ENCODE peak calls at places on chromosomes 16 and 17, in seven cellular contexts. One of them, this sample, is unnamed.

GRCh38 chr17:9225305-9226101 is 204.2 kb downstream of the NTN1 start:
- DNase-seq in HS-5: no peak
- DNase-seq in activated CD4-positive, alpha-beta T cell treated with anti-CD3 and anti-CD28 coated beads, Interleukin-2, amount 50 U/mL, for 1 hour: no peak
- DNase-seq in ovary: no peak
- DNase-seq in NCI-H2081: no peak
- DNase-seq in HCT116: no peak
- DNase-seq in left colon: no peak
- DNase-seq in this sample: no peak

GRCh38 chr17:77772461-77772897 is 186.0 kb upstream of the TNRC6C start:
- DNase-seq in NCI-H2081: no peak
- DNase-seq in left colon: peak; percentile 73
- DNase-seq in activated CD4-positive, alpha-beta T cell treated with anti-CD3 and anti-CD28 coated beads, Interleukin-2, amount 50 U/mL, for 1 hour: peak; percentile 67
- DNase-seq in HCT116: peak; percentile 32
- DNase-seq in ovary: no peak
- DNase-seq in HS-5: no peak
- DNase-seq in this sample: no peak

GRCh38 chr17:13981881-13982280 is 87.4 kb upstream of the COX10 start:
- DNase-seq in HS-5: no peak
- DNase-seq in left colon: no peak
- DNase-seq in activated CD4-positive, alpha-beta T cell treated with anti-CD3 and anti-CD28 coated beads, Interleukin-2, amount 50 U/mL, for 1 hour: no peak
- DNase-seq in HCT116: no peak
- DNase-seq in NCI-H2081: no peak
- DNase-seq in ovary: no peak
- DNase-seq in this sample: no peak

GRCh38 chr16:29824589-29825144 is 4.4 kb downstream of the MVP start:
- DNase-seq in HS-5: no peak
- DNase-seq in HCT116: no peak
- DNase-seq in ovary: no peak
- DNase-seq in left colon: no peak
- DNase-seq in activated CD4-positive, alpha-beta T cell treated with anti-CD3 and anti-CD28 coated beads, Interleukin-2, amount 50 U/mL, for 1 hour: no peak
- DNase-seq in NCI-H2081: no peak
- DNase-seq in this sample: no peak

GRCh38 chr16:85751665-85752501 is 987 bp upstream of the C16orf74 start:
- DNase-seq in NCI-H2081: no peak
- DNase-seq in HS-5: peak; percentile 49
- DNase-seq in left colon: no peak
- DNase-seq in HCT116: no peak
- DNase-seq in activated CD4-positive, alpha-beta T cell treated with anti-CD3 and anti-CD28 coated beads, Interleukin-2, amount 50 U/mL, for 1 hour: no peak
- DNase-seq in ovary: no peak
- DNase-seq in this sample: no peak

GRCh38 chr16:27258241-27258734 is 10.3 kb downstream of the NSMCE1 start:
- DNase-seq in HS-5: no peak
- DNase-seq in NCI-H2081: no peak
- DNase-seq in HCT116: no peak
- DNase-seq in ovary: no peak
- DNase-seq in left colon: no peak
- DNase-seq in activated CD4-positive, alpha-beta T cell treated with anti-CD3 and anti-CD28 coated beads, Interleukin-2, amount 50 U/mL, for 1 hour: no peak
- DNase-seq in this sample: no peak

GRCh38 chr17:38454528-38454927 is 26.3 kb downstream of the ARHGAP23 start:
- DNase-seq in activated CD4-positive, alpha-beta T cell treated with anti-CD3 and anti-CD28 coated beads, Interleukin-2, amount 50 U/mL, for 1 hour: no peak
- DNase-seq in left colon: peak; percentile 38
- DNase-seq in NCI-H2081: no peak
- DNase-seq in HS-5: no peak
- DNase-seq in HCT116: peak; percentile 49
- DNase-seq in ovary: peak; percentile 73
- DNase-seq in this sample: peak; percentile 74

GRCh38 chr16:17173134-17173729 is 297.5 kb downstream of the XYLT1 start:
- DNase-seq in ovary: no peak
- DNase-seq in NCI-H2081: no peak
- DNase-seq in HCT116: no peak
- DNase-seq in HS-5: peak; percentile 67
- DNase-seq in activated CD4-positive, alpha-beta T cell treated with anti-CD3 and anti-CD28 coated beads, Interleukin-2, amount 50 U/mL, for 1 hour: no peak
- DNase-seq in left colon: peak; percentile 24
- DNase-seq in this sample: no peak

GRCh38 chr17:52105601-52106000 is 52.9 kb downstream of the CA10 start:
- DNase-seq in HCT116: no peak
- DNase-seq in activated CD4-positive, alpha-beta T cell treated with anti-CD3 and anti-CD28 coated beads, Interleukin-2, amount 50 U/mL, for 1 hour: no peak
- DNase-seq in HS-5: no peak
- DNase-seq in left colon: no peak
- DNase-seq in ovary: no peak
- DNase-seq in NCI-H2081: no peak
- DNase-seq in this sample: no peak

GRCh38 chr16:88593910-88594309 is 23.7 kb downstream of the ZC3H18 start:
- DNase-seq in NCI-H2081: no peak
- DNase-seq in HS-5: no peak
- DNase-seq in left colon: no peak
- DNase-seq in HCT116: no peak
- DNase-seq in activated CD4-positive, alpha-beta T cell treated with anti-CD3 and anti-CD28 coated beads, Interleukin-2, amount 50 U/mL, for 1 hour: no peak
- DNase-seq in ovary: no peak
- DNase-seq in this sample: no peak

GRCh38 chr17:66171692-66172091 is 20.2 kb downstream of the CEP112 start:
- DNase-seq in HCT116: no peak
- DNase-seq in activated CD4-positive, alpha-beta T cell treated with anti-CD3 and anti-CD28 coated beads, Interleukin-2, amount 50 U/mL, for 1 hour: no peak
- DNase-seq in HS-5: no peak
- DNase-seq in NCI-H2081: no peak
- DNase-seq in ovary: no peak
- DNase-seq in left colon: no peak
- DNase-seq in this sample: no peak

GRCh38 chr17:68391561-68392268 is 65.6 kb downstream of the WIPI1 start:
- DNase-seq in ovary: peak; percentile 65
- DNase-seq in HCT116: no peak
- DNase-seq in left colon: no peak
- DNase-seq in NCI-H2081: no peak
- DNase-seq in HS-5: no peak
- DNase-seq in activated CD4-positive, alpha-beta T cell treated with anti-CD3 and anti-CD28 coated beads, Interleukin-2, amount 50 U/mL, for 1 hour: no peak
- DNase-seq in this sample: no peak

GRCh38 chr16:54434859-54435258 is 148.3 kb upstream of the IRX3 start:
- DNase-seq in activated CD4-positive, alpha-beta T cell treated with anti-CD3 and anti-CD28 coated beads, Interleukin-2, amount 50 U/mL, for 1 hour: no peak
- DNase-seq in NCI-H2081: no peak
- DNase-seq in left colon: no peak
- DNase-seq in HS-5: no peak
- DNase-seq in HCT116: no peak
- DNase-seq in ovary: no peak
- DNase-seq in this sample: no peak

GRCh38 chr17:65360961-65361552 is 200.4 kb downstream of the AXIN2 start:
- DNase-seq in ovary: no peak
- DNase-seq in activated CD4-positive, alpha-beta T cell treated with anti-CD3 and anti-CD28 coated beads, Interleukin-2, amount 50 U/mL, for 1 hour: no peak
- DNase-seq in left colon: peak; percentile 58
- DNase-seq in HS-5: no peak
- DNase-seq in HCT116: no peak
- DNase-seq in NCI-H2081: peak; percentile 21
- DNase-seq in this sample: no peak

GRCh38 chr16:4612474-4612931 is 2.2 kb downstream of the UBALD1 start:
- DNase-seq in HS-5: no peak
- DNase-seq in ovary: no peak
- DNase-seq in NCI-H2081: no peak
- DNase-seq in left colon: no peak
- DNase-seq in activated CD4-positive, alpha-beta T cell treated with anti-CD3 and anti-CD28 coated beads, Interleukin-2, amount 50 U/mL, for 1 hour: no peak
- DNase-seq in HCT116: no peak
- DNase-seq in this sample: no peak

GRCh38 chr17:30378191-30378796 is 433 bp upstream of the CPD start:
- DNase-seq in HS-5: no peak
- DNase-seq in ovary: peak; percentile 53
- DNase-seq in HCT116: no peak
- DNase-seq in activated CD4-positive, alpha-beta T cell treated with anti-CD3 and anti-CD28 coated beads, Interleukin-2, amount 50 U/mL, for 1 hour: peak; percentile 43
- DNase-seq in left colon: peak; percentile 45
- DNase-seq in NCI-H2081: peak; percentile 5
- DNase-seq in this sample: no peak

GRCh38 chr17:62847426-62847825 is 39.3 kb upstream of the MARCHF10 start:
- DNase-seq in NCI-H2081: no peak
- DNase-seq in activated CD4-positive, alpha-beta T cell treated with anti-CD3 and anti-CD28 coated beads, Interleukin-2, amount 50 U/mL, for 1 hour: no peak
- DNase-seq in HS-5: no peak
- DNase-seq in left colon: no peak
- DNase-seq in ovary: no peak
- DNase-seq in HCT116: no peak
- DNase-seq in this sample: no peak

GRCh38 chr16:65769055-65769465 is 597.4 kb upstream of the CDH5 start:
- DNase-seq in HCT116: no peak
- DNase-seq in HS-5: no peak
- DNase-seq in ovary: no peak
- DNase-seq in activated CD4-positive, alpha-beta T cell treated with anti-CD3 and anti-CD28 coated beads, Interleukin-2, amount 50 U/mL, for 1 hour: no peak
- DNase-seq in NCI-H2081: no peak
- DNase-seq in left colon: no peak
- DNase-seq in this sample: peak; percentile 50

GRCh38 chr17:68383443-68384321 is 73.6 kb downstream of the WIPI1 start:
- DNase-seq in NCI-H2081: no peak
- DNase-seq in HCT116: peak; percentile 86
- DNase-seq in HS-5: peak; percentile 80
- DNase-seq in activated CD4-positive, alpha-beta T cell treated with anti-CD3 and anti-CD28 coated beads, Interleukin-2, amount 50 U/mL, for 1 hour: no peak
- DNase-seq in left colon: no peak
- DNase-seq in ovary: no peak
- DNase-seq in this sample: no peak

GRCh38 chr17:44931376-44931775 is 16.1 kb upstream of the GFAP start:
- DNase-seq in ovary: no peak
- DNase-seq in HCT116: no peak
- DNase-seq in NCI-H2081: no peak
- DNase-seq in left colon: no peak
- DNase-seq in HS-5: no peak
- DNase-seq in activated CD4-positive, alpha-beta T cell treated with anti-CD3 and anti-CD28 coated beads, Interleukin-2, amount 50 U/mL, for 1 hour: no peak
- DNase-seq in this sample: no peak

GRCh38 chr17:14827394-14827793 is 437.7 kb downstream of the PMP22 start:
- DNase-seq in activated CD4-positive, alpha-beta T cell treated with anti-CD3 and anti-CD28 coated beads, Interleukin-2, amount 50 U/mL, for 1 hour: no peak
- DNase-seq in HCT116: no peak
- DNase-seq in left colon: no peak
- DNase-seq in NCI-H2081: no peak
- DNase-seq in HS-5: no peak
- DNase-seq in ovary: no peak
- DNase-seq in this sample: no peak

GRCh38 chr17:32117399-32117798 is 24.9 kb upstream of the RHOT1 start:
- DNase-seq in HCT116: no peak
- DNase-seq in HS-5: no peak
- DNase-seq in activated CD4-positive, alpha-beta T cell treated with anti-CD3 and anti-CD28 coated beads, Interleukin-2, amount 50 U/mL, for 1 hour: no peak
- DNase-seq in left colon: no peak
- DNase-seq in ovary: no peak
- DNase-seq in NCI-H2081: peak; percentile 57
- DNase-seq in this sample: no peak

GRCh38 chr16:66673691-66674090 is 22.9 kb downstream of the CMTM4 start:
- DNase-seq in HCT116: no peak
- DNase-seq in NCI-H2081: no peak
- DNase-seq in activated CD4-positive, alpha-beta T cell treated with anti-CD3 and anti-CD28 coated beads, Interleukin-2, amount 50 U/mL, for 1 hour: no peak
- DNase-seq in ovary: no peak
- DNase-seq in left colon: no peak
- DNase-seq in HS-5: no peak
- DNase-seq in this sample: no peak

GRCh38 chr16:80122155-80122554 is 418.6 kb upstream of the DYNLRB2 start:
- DNase-seq in left colon: peak; percentile 28
- DNase-seq in NCI-H2081: no peak
- DNase-seq in HS-5: no peak
- DNase-seq in activated CD4-positive, alpha-beta T cell treated with anti-CD3 and anti-CD28 coated beads, Interleukin-2, amount 50 U/mL, for 1 hour: no peak
- DNase-seq in HCT116: no peak
- DNase-seq in ovary: peak; percentile 60
- DNase-seq in this sample: no peak

GRCh38 chr17:9874722-9875121 is 30.3 kb downstream of the RCVRN start:
- DNase-seq in left colon: no peak
- DNase-seq in activated CD4-positive, alpha-beta T cell treated with anti-CD3 and anti-CD28 coated beads, Interleukin-2, amount 50 U/mL, for 1 hour: no peak
- DNase-seq in HCT116: no peak
- DNase-seq in NCI-H2081: no peak
- DNase-seq in ovary: no peak
- DNase-seq in HS-5: no peak
- DNase-seq in this sample: no peak

GRCh38 chr16:68005786-68006286 is 6.6 kb upstream of the DPEP2 start:
- DNase-seq in left colon: no peak
- DNase-seq in NCI-H2081: no peak
- DNase-seq in HS-5: no peak
- DNase-seq in ovary: no peak
- DNase-seq in HCT116: no peak
- DNase-seq in activated CD4-positive, alpha-beta T cell treated with anti-CD3 and anti-CD28 coated beads, Interleukin-2, amount 50 U/mL, for 1 hour: peak; percentile 48
- DNase-seq in this sample: peak; percentile 87

GRCh38 chr17:79097226-79098055 is 22.8 kb downstream of the ENGASE start:
- DNase-seq in HS-5: no peak
- DNase-seq in activated CD4-positive, alpha-beta T cell treated with anti-CD3 and anti-CD28 coated beads, Interleukin-2, amount 50 U/mL, for 1 hour: no peak
- DNase-seq in ovary: no peak
- DNase-seq in HCT116: no peak
- DNase-seq in NCI-H2081: no peak
- DNase-seq in left colon: no peak
- DNase-seq in this sample: no peak

GRCh38 chr16:75099738-75100615 is 16.6 kb downstream of the LDHD start:
- DNase-seq in HS-5: no peak
- DNase-seq in NCI-H2081: no peak
- DNase-seq in activated CD4-positive, alpha-beta T cell treated with anti-CD3 and anti-CD28 coated beads, Interleukin-2, amount 50 U/mL, for 1 hour: no peak
- DNase-seq in ovary: no peak
- DNase-seq in left colon: no peak
- DNase-seq in HCT116: no peak
- DNase-seq in this sample: no peak

GRCh38 chr17:78359936-78360370 is at the start of gene SOCS3:
- DNase-seq in left colon: peak; percentile 93
- DNase-seq in NCI-H2081: peak; percentile 84
- DNase-seq in activated CD4-positive, alpha-beta T cell treated with anti-CD3 and anti-CD28 coated beads, Interleukin-2, amount 50 U/mL, for 1 hour: peak; percentile 96
- DNase-seq in HS-5: peak; percentile 83
- DNase-seq in HCT116: peak; percentile 93
- DNase-seq in ovary: peak; percentile 95
- DNase-seq in this sample: peak; percentile 98

GRCh38 chr16:31186930-31187807 is 7.2 kb downstream of the FUS start:
- DNase-seq in activated CD4-positive, alpha-beta T cell treated with anti-CD3 and anti-CD28 coated beads, Interleukin-2, amount 50 U/mL, for 1 hour: no peak
- DNase-seq in HCT116: no peak
- DNase-seq in HS-5: no peak
- DNase-seq in left colon: no peak
- DNase-seq in ovary: no peak
- DNase-seq in NCI-H2081: no peak
- DNase-seq in this sample: no peak

GRCh38 chr17:50170662-50171370 is 5.0 kb downstream of the SGCA start:
- DNase-seq in left colon: no peak
- DNase-seq in ovary: no peak
- DNase-seq in NCI-H2081: no peak
- DNase-seq in activated CD4-positive, alpha-beta T cell treated with anti-CD3 and anti-CD28 coated beads, Interleukin-2, amount 50 U/mL, for 1 hour: no peak
- DNase-seq in HCT116: no peak
- DNase-seq in HS-5: no peak
- DNase-seq in this sample: peak; percentile 71

GRCh38 chr17:19973146-19973545 is 4.5 kb downstream of the AKAP10 start:
- DNase-seq in HCT116: no peak
- DNase-seq in HS-5: no peak
- DNase-seq in ovary: no peak
- DNase-seq in left colon: no peak
- DNase-seq in NCI-H2081: no peak
- DNase-seq in activated CD4-positive, alpha-beta T cell treated with anti-CD3 and anti-CD28 coated beads, Interleukin-2, amount 50 U/mL, for 1 hour: no peak
- DNase-seq in this sample: no peak

GRCh38 chr16:80014241-80014939 is 413.9 kb upstream of the MAF start:
- DNase-seq in HCT116: no peak
- DNase-seq in HS-5: no peak
- DNase-seq in left colon: no peak
- DNase-seq in ovary: no peak
- DNase-seq in activated CD4-positive, alpha-beta T cell treated with anti-CD3 and anti-CD28 coated beads, Interleukin-2, amount 50 U/mL, for 1 hour: no peak
- DNase-seq in NCI-H2081: no peak
- DNase-seq in this sample: no peak

GRCh38 chr16:85551319-85551978 is 61.7 kb upstream of the GSE1 start:
- DNase-seq in activated CD4-positive, alpha-beta T cell treated with anti-CD3 and anti-CD28 coated beads, Interleukin-2, amount 50 U/mL, for 1 hour: no peak
- DNase-seq in NCI-H2081: no peak
- DNase-seq in ovary: no peak
- DNase-seq in HS-5: no peak
- DNase-seq in HCT116: no peak
- DNase-seq in left colon: peak; percentile 42
- DNase-seq in this sample: no peak

GRCh38 chr17:64291268-64291851 is 28.3 kb upstream of the TEX2 start:
- DNase-seq in activated CD4-positive, alpha-beta T cell treated with anti-CD3 and anti-CD28 coated beads, Interleukin-2, amount 50 U/mL, for 1 hour: no peak
- DNase-seq in HCT116: no peak
- DNase-seq in NCI-H2081: no peak
- DNase-seq in ovary: no peak
- DNase-seq in left colon: no peak
- DNase-seq in HS-5: no peak
- DNase-seq in this sample: no peak

GRCh38 chr16:86942469-86943175 is 364.3 kb downstream of the FOXL1 start:
- DNase-seq in HS-5: no peak
- DNase-seq in activated CD4-positive, alpha-beta T cell treated with anti-CD3 and anti-CD28 coated beads, Interleukin-2, amount 50 U/mL, for 1 hour: no peak
- DNase-seq in left colon: no peak
- DNase-seq in HCT116: no peak
- DNase-seq in ovary: no peak
- DNase-seq in NCI-H2081: no peak
- DNase-seq in this sample: no peak

GRCh38 chr17:67994827-67995567 is 1.3 kb downstream of the C17orf58 start:
- DNase-seq in NCI-H2081: no peak
- DNase-seq in HCT116: no peak
- DNase-seq in ovary: no peak
- DNase-seq in left colon: no peak
- DNase-seq in activated CD4-positive, alpha-beta T cell treated with anti-CD3 and anti-CD28 coated beads, Interleukin-2, amount 50 U/mL, for 1 hour: no peak
- DNase-seq in HS-5: peak; percentile 86
- DNase-seq in this sample: no peak

This sample was measured in PC-9.